ENCODE peak calls at places on chromosomes 5 and 9, in four cellular contexts. C is kidney epithelial cell, K is lung, N is esophagus squamous epithelium. M is an unnamed sample.

GRCh38 chr5:112848116-112848811 is 12.8 kb upstream of the SRP19 start:
- DNase-seq in C (peak; percentile 29), N (no peak), K (no peak), M (peak; percentile 32)

GRCh38 chr5:74327339-74327685 is 313.2 kb downstream of the ENC1 start:
- DNase-seq in K (no peak), N (no peak), C (no peak), M (no peak)

GRCh38 chr9:133352635-133353340 is 3.5 kb downstream of the SURF1 start:
- DNase-seq in K (no peak), N (no peak), C (no peak), M (no peak)

GRCh38 chr5:72378636-72379289 is 58.6 kb downstream of the PTCD2 start:
- DNase-seq in N (no peak), K (no peak), C (peak; percentile 68), M (peak; percentile 46)

GRCh38 chr5:579211-579610 is 32.9 kb upstream of the CEP72 start:
- DNase-seq in N (no peak), C (no peak), K (no peak), M (no peak)

GRCh38 chr5:154157483-154158378 is 32.8 kb upstream of the GALNT10 start:
- DNase-seq in C (no peak), K (no peak), N (no peak), M (no peak)

GRCh38 chr9:13429271-13429670 is 149.8 kb upstream of the MPDZ start:
- DNase-seq in K (no peak), C (no peak), N (no peak), M (no peak)

GRCh38 chr9:134564431-134565170 is 77.0 kb upstream of the COL5A1 start:
- DNase-seq in N (no peak), C (no peak), K (no peak), M (peak; percentile 62)

GRCh38 chr5:66828046-66828550 is 231.9 kb downstream of the MAST4 start:
- DNase-seq in K (no peak), C (no peak), N (no peak), M (no peak)

GRCh38 chr5:122896598-122897282 is 51.3 kb downstream of the SNX24 start:
- DNase-seq in N (no peak), C (no peak), K (no peak), M (peak; percentile 70)

GRCh38 chr5:32254987-32255900 is 57.5 kb downstream of the MTMR12 start:
- DNase-seq in N (no peak), K (no peak), C (no peak), M (no peak)

GRCh38 chr9:127974002-127974768 is 6.6 kb downstream of the EEIG1 start:
- DNase-seq in N (no peak), C (no peak), K (no peak), M (no peak)

GRCh38 chr9:125997510-125997823 is 250.3 kb downstream of the PBX3 start:
- DNase-seq in C (no peak), K (peak; percentile 49), N (no peak), M (no peak)

DNA sequence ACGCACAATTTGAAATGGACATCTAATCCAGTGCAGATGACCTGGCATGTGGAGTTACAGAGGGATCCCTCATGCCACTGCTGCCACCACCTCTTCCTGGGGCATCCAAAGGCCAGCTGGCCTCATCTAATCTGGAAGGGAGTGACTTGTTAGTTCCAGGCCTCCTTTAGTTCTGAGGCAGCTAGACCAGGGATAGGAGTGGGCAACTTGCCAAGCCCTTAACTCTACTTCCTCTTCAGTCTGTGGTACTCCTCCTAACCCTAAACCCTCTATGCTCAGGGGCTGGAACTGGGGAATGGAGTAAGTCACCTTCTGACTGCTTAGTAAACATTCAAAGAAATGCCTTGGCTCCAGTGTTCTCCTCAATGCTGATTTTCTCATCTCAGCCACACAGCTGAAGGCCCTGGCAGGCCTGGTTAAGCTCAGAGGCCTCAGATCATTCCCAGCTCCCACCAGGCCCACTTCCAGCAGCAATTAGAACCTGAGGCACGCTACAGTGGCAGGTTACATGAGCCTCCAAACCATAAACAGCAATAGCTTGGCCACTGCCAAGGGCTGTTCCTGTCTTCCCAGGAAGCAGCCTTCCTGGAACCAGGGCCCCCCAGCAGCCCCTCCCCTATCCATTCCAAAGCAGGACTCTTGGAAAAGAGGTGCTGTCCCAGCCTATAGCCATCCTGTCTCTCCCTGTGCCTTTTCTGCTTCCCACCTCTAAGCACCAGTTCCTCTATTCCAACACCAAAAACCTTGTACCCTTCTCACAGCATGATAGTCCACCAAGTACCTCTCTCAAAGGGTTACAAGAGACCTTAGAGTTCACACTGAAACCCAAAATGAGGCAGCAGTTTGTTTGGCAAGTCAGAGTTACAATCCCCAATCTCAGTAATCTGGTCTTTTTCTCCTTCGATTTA is 2.0 kb downstream of the EIF4EBP3 start:
- DNase-seq in N (no peak), C (no peak), K (peak; percentile 74), M (no peak)
- H3K27me3 ChIP-seq in N (no peaks in the 10 kb centered on the region), C (no peaks in the 10 kb centered on the region), K (no peaks in the 10 kb centered on the region), M (no peaks in the 10 kb centered on the region)

GRCh38 chr9:83062653-83063527 is at the start of gene RASEF:
- DNase-seq in N (no peak), K (peak; percentile 82), C (no peak), M (no peak)
- H3K4me3 ChIP-seq in N (peak within 1 kb of the TSS; percentile 58), K (peak within 1 kb of the TSS; percentile 42), C (peak within 1 kb of the TSS; percentile 82), M (peak within 1 kb of the TSS; percentile 46)

GRCh38 chr5:35038891-35039290 is 8.9 kb downstream of the AGXT2 start:
- DNase-seq in C (no peak), K (no peak), N (no peak), M (no peak)

GRCh38 chr5:35031276-35031675 is 16.5 kb downstream of the AGXT2 start:
- DNase-seq in K (no peak), C (peak; percentile 84), N (no peak), M (no peak)

GRCh38 chr5:35041251-35041650 is 6.5 kb downstream of the AGXT2 start:
- DNase-seq in C (no peak), N (no peak), K (no peak), M (no peak)

GRCh38 chr5:35035271-35035670 is 12.5 kb downstream of the AGXT2 start:
- DNase-seq in N (no peak), C (no peak), K (no peak), M (no peak)

DNA sequence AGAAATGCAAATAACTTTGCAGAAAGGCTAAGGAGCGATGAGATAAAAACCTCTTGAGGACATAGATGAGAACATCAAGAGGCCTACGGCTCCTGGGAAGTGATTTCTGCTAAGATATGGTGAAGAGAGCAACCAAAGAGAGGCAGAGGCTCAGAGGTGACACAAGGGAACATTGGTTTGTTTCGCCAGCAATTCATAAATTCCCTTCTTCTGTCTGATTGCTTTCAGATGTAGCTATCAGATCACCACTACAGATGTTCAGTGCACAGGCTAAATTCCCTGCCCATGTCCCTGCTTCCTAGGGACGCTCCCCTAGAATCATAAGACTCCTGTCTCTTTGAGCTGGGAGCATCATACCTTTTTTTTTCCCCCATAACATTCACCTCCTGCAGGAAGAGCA is 11.2 kb downstream of the AGXT2 start:
- DNase-seq in C (no peak), N (no peak), K (no peak), M (no peak)
- H3K27me3 ChIP-seq in C (no peaks in the 10 kb centered on the region), N (peaks cover 15% of the 10 kb centered on the region), K (no peaks in the 10 kb centered on the region), M (peaks cover 4% of the 10 kb centered on the region)

GRCh38 chr9:33132249-33132772 is 34.8 kb downstream of the B4GALT1 start:
- DNase-seq in K (no peak), N (no peak), C (no peak), M (peak; percentile 38)
- H3K4me3 ChIP-seq in K (no peak overlapping the region), N (no peak overlapping the region), C (no peak overlapping the region), M (no peak overlapping the region)

GRCh38 chr5:135027318-135027698 is 6.7 kb downstream of the PITX1 start:
- DNase-seq in K (no peak), N (no peak), C (no peak), M (no peak)
- H3K27me3 ChIP-seq in K (peaks cover 6% of the 10 kb centered on the region), N (peaks cover 61% of the 10 kb centered on the region), C (peaks cover 65% of the 10 kb centered on the region), M (peaks cover 6% of the 10 kb centered on the region)

GRCh38 chr5:51382508-51382758 is 815 bp upstream of the ISL1 start:
- DNase-seq in C (no peak), K (no peak), N (no peak), M (no peak)
- H3K4me3 ChIP-seq in C (peak overlapping the region; percentile 42), K (no peak overlapping the region), N (peak overlapping the region; percentile 34), M (no peak overlapping the region)

M was measured in AG04450.